ENCODE peak calls at places on chromosomes 11 and 22, in four cellular contexts. A is prostate gland, T is NCI-H1105, D is K562. I is an unnamed sample.

GRCh38 chr11:106706355-106706754 is 311.9 kb downstream of the GUCY1A2 start:
- DNase-seq in A (no peak), T (no peak), D (no peak), I (no peak)

GRCh38 chr22:45496451-45496941 is 6.2 kb upstream of the FBLN1 start:
- DNase-seq in A (no peak), T (no peak), D (no peak), I (no peak)

GRCh38 chr22:49959782-49960158 is 802 bp upstream of the PIM3 start:
- DNase-seq in A (peak; percentile 30), T (no peak), D (no peak), I (no peak)

GRCh38 chr11:31806944-31807790 is 4.0 kb downstream of the PAX6 start:
- DNase-seq in A (no peak), T (no peak), D (no peak), I (no peak)

GRCh38 chr11:12889243-12889642 is 119.9 kb upstream of the RASSF10 start:
- DNase-seq in A (no peak), T (no peak), D (no peak), I (no peak)

GRCh38 chr11:37946155-37946766 is 1348.2 kb upstream of the RAG2 start:
- DNase-seq in A (no peak), T (peak; percentile 8), D (no peak), I (peak; percentile 82)

GRCh38 chr11:110026823-110027626 is 66.2 kb upstream of the ZC3H12C start:
- DNase-seq in A (no peak), T (no peak), D (no peak), I (peak; percentile 81)

GRCh38 chr11:134181707-134182106 is 42.1 kb downstream of the NCAPD3 start:
- DNase-seq in A (no peak), T (no peak), D (no peak), I (no peak)

GRCh38 chr22:30650508-30651116 is 15.0 kb downstream of the SLC35E4 start:
- DNase-seq in A (no peak), T (no peak), D (no peak), I (peak; percentile 37)

GRCh38 chr11:124879229-124879998 is 14.2 kb downstream of the ROBO3 start:
- DNase-seq in A (no peak), T (no peak), D (no peak), I (no peak)

GRCh38 chr11:3853935-3854659 is 1.4 kb upstream of the STIM1 start:
- DNase-seq in A (peak; percentile 41), T (no peak), D (no peak), I (peak; percentile 60)

GRCh38 chr11:127037001-127037400 is 36.4 kb upstream of the KIRREL3 start:
- DNase-seq in A (no peak), T (no peak), D (no peak), I (no peak)

GRCh38 chr11:78216021-78216420 is 27.3 kb downstream of the USP35 start:
- DNase-seq in A (no peak), T (no peak), D (no peak), I (no peak)

GRCh38 chr11:81059356-81059755 is 1618.5 kb upstream of the TENM4 start:
- DNase-seq in A (no peak), T (no peak), D (no peak), I (peak; percentile 43)

GRCh38 chr11:11296434-11296833 is 56.6 kb downstream of the CSNK2A3 start:
- DNase-seq in A (no peak), T (peak; percentile 53), D (no peak), I (no peak)

GRCh38 chr11:57276857-57277505 is 39.9 kb upstream of the APLNR start:
- DNase-seq in A (no peak), T (no peak), D (no peak), I (peak; percentile 67)

GRCh38 chr22:45537734-45538181 is 35.1 kb downstream of the FBLN1 start:
- DNase-seq in A (peak; percentile 90), T (peak; percentile 88), D (no peak), I (no peak)

GRCh38 chr11:6687876-6688275 is 4.7 kb upstream of the MRPL17 start:
- DNase-seq in A (no peak), T (no peak), D (no peak), I (no peak)

GRCh38 chr11:76523147-76523546 is 78.3 kb downstream of the EMSY start:
- DNase-seq in A (no peak), T (peak; percentile 10), D (no peak), I (no peak)

GRCh38 chr11:46120711-46121327 is 435 bp downstream of the PHF21A start:
- DNase-seq in A (no peak), T (peak; percentile 72), D (peak; percentile 34), I (peak; percentile 87)

GRCh38 chr22:27474711-27475547 is 326.6 kb downstream of the MN1 start:
- DNase-seq in A (peak; percentile 73), T (peak; percentile 51), D (no peak), I (no peak)

GRCh38 chr11:14308114-14308896 is 50.7 kb downstream of the RRAS2 start:
- DNase-seq in A (no peak), T (peak; percentile 12), D (peak; percentile 51), I (peak; percentile 77)